ENCODE peak calls at places on chromosome 16, in five cellular contexts. M, V, C, H and P are unnamed samples. For H3K36me3, the result is how much of the 10 kb centered on the place peaks cover.

GRCh38 chr16:22652463-22652845 is 141.8 kb downstream of the NPIPB5 start:
- DNase-seq in C (no peak), V (no peak), H (no peak), M (no peak), P (no peak)

GRCh38 chr16:10536814-10537389 is 43.5 kb downstream of the EMP2 start:
- DNase-seq in V (no peak), H (no peak), M (no peak), C (no peak), P (no peak)

GRCh38 chr16:35734728-35735402 is 2275.5 kb downstream of the TP53TG3F start:
- DNase-seq in C (no peak), M (no peak), H (no peak), V (no peak), P (no peak)

GRCh38 chr16:88662222-88662842 is 559 bp downstream of the MVD start:
- DNase-seq in C (no peak), H (peak), V (no peak), M (no peak), P (peak)

GRCh38 chr16:86732621-86733297 is 154.4 kb downstream of the FOXL1 start:
- DNase-seq in C (peak), M (no peak), H (no peak), V (no peak), P (no peak)

GRCh38 chr16:30997887-30998711 is 12.3 kb downstream of the STX1B start:
- DNase-seq in M (peak), V (no peak), H (peak), C (peak), P (no peak)

GRCh38 chr16:86680661-86681439 is 102.5 kb downstream of the FOXL1 start:
- DNase-seq in V (no peak), C (no peak), H (no peak), M (no peak), P (no peak)

GRCh38 chr16:64121473-64121872 is 1000.4 kb downstream of the CDH11 start:
- DNase-seq in M (peak), V (no peak), C (peak), H (no peak), P (no peak)

GRCh38 chr16:85515830-85516397 is 97.2 kb upstream of the GSE1 start:
- DNase-seq in M (no peak), V (no peak), C (no peak), H (peak), P (peak)

DNA sequence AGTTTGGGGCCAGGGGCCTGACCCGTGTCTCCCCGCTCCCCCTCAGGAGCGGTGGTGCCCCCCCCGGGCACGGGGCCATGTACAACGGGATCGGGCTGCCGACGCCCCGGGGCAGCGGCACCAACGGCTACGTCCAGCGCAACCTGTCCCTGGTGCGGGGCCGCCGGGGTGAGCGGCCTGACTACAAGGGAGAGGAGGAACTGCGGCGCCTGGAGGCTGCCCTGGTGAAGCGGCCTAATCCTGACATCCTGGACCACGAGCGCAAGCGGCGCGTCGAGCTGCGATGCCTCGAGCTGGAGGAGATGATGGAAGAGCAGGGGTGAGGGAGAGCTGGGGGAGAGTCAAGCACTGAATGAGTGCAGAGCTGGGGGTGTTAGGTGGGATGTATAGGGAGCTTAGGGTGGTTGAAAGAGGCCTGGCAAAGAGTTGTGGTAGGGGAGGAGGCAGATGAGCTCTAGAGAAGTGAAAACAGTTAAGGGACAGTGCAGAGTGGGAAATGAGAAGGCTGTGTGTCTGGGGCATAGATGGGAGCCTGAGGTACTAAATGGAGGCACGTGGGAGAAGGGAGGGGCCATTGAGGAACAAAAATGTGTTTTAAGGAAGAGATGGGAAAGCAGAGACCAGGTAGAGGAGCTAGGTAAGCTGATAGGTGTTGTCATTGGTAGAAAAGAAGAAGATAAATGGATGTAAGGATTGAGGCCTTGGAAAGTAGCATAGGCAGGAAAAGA is 4.0 kb downstream of the SRRM2 start:
- DNase-seq in M (no peak), V (no peak), H (no peak), C (no peak), P (no peak)
- H3K36me3 ChIP-seq in M (under half), V (under half), H (under half), C (under half), P (under half)

GRCh38 chr16:90077240-90077756 is at the start of gene PRDM7:
- DNase-seq in C (peak), V (peak), M (peak), H (peak), P (peak)
- H3K4me3 ChIP-seq in C (peak), V (peak), M (peak), H (no peak), P (peak)

GRCh38 chr16:19655242-19655777 is 62.7 kb downstream of the KNOP1 start:
- DNase-seq in M (no peak), V (no peak), H (no peak), C (no peak), P (no peak)

GRCh38 chr16:19657831-19658230 is 60.2 kb downstream of the KNOP1 start:
- DNase-seq in V (no peak), C (no peak), M (no peak), H (no peak), P (no peak)

GRCh38 chr16:19660432-19660831 is 57.6 kb downstream of the KNOP1 start:
- DNase-seq in H (no peak), M (peak), V (no peak), C (peak), P (no peak)

GRCh38 chr16:19662351-19662750 is 55.7 kb downstream of the KNOP1 start:
- DNase-seq in C (no peak), M (no peak), V (no peak), H (no peak), P (no peak)

DNA sequence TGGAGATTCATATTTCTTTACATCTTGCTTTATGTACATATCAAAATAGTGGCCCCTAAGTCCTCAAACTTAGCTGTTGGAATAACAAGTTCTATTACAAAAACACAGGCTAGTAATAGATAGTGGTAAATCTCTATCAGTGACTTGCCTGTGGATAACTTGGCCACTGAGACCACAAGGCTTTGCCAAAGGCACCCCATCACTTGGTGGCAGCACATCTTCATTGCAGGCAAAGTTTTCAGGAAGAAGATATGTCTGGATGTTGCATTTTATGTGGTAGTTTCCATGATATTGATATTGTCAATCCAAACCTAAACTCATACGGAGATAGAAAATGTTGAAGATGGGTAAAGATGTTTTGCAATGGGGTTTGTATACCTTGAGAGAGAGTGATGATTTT is 58.5 kb downstream of the KNOP1 start:
- DNase-seq in H (no peak), V (no peak), M (no peak), C (peak), P (no peak)
- TF ChIP-seq CTCF in H (no peak), V (no peak), M (peak), C (no peak), P (no peak)

GRCh38 chr16:683396-684066 is 603 bp downstream of the JMJD8 start:
- DNase-seq in C (no peak), M (no peak), H (peak), V (no peak), P (no peak)

GRCh38 chr16:682493-683395 is 1.4 kb downstream of the JMJD8 start:
- DNase-seq in M (no peak), H (no peak), C (no peak), V (no peak), P (peak)

GRCh38 chr16:680967-681745 is 946 bp downstream of the STUB1 start:
- DNase-seq in H (peak), M (peak), C (peak), V (no peak), P (peak)

GRCh38 chr16:680625-680945 is 375 bp downstream of the STUB1 start:
- DNase-seq in M (no peak), H (no peak), V (no peak), C (no peak), P (no peak)

GRCh38 chr16:681746-682427 is 1.7 kb downstream of the STUB1 start:
- DNase-seq in V (no peak), C (no peak), H (no peak), M (peak), P (peak)
- H3K36me3 ChIP-seq in V (under half), C (under half), H (under half), M (under half), P (under half)

GRCh38 chr16:27335349-27336052 is 21.7 kb downstream of the IL4R start:
- DNase-seq in M (no peak), C (peak), H (no peak), V (no peak), P (no peak)

GRCh38 chr16:27333549-27333948 is 19.8 kb downstream of the IL4R start:
- DNase-seq in M (no peak), C (no peak), H (no peak), V (no peak), P (no peak)

GRCh38 chr16:27334192-27334764 is 20.5 kb downstream of the IL4R start:
- DNase-seq in H (no peak), C (no peak), M (no peak), V (no peak), P (no peak)

GRCh38 chr16:27333104-27333503 is 19.3 kb downstream of the IL4R start:
- DNase-seq in V (no peak), C (no peak), H (no peak), M (no peak), P (no peak)

GRCh38 chr16:27334874-27335273 is 21.1 kb downstream of the IL4R start:
- DNase-seq in H (no peak), V (no peak), C (peak), M (no peak), P (no peak)
- H3K4me3 ChIP-seq in H (no peak), V (no peak), C (no peak), M (no peak), P (no peak)

GRCh38 chr16:17591655-17592405 is 121.1 kb upstream of the XYLT1 start:
- DNase-seq in C (no peak), M (no peak), H (no peak), V (no peak), P (no peak)
- TF ChIP-seq CTCF in C (no peak), M (no peak), H (no peak), V (no peak), P (no peak)

GRCh38 chr16:56608876-56609462 is 585 bp downstream of the MT2A start:
- DNase-seq in V (no peak), C (no peak), H (no peak), M (no peak), P (peak)

GRCh38 chr16:56610609-56611111 is 2.3 kb downstream of the MT2A start:
- DNase-seq in M (no peak), V (no peak), C (peak), H (peak), P (no peak)

GRCh38 chr16:56610017-56610608 is 1.7 kb downstream of the MT2A start:
- DNase-seq in H (peak), C (peak), V (peak), M (peak), P (peak)

GRCh38 chr16:56608043-56608875 is at the start of gene MT2A:
- DNase-seq in H (peak), M (peak), V (peak), C (peak), P (peak)

GRCh38 chr16:56609463-56609921 is 1.1 kb downstream of the MT2A start:
- DNase-seq in H (peak), C (peak), V (peak), M (peak), P (peak)
- H3K36me3 ChIP-seq in H (under half), C (under half), V (under half), M (under half), P (under half)